ENCODE peak calls at places on chromosomes 12 and 14, in four cellular contexts. L is cardiac fibroblast, Q is activated B cell treated with CpG ODN at 0.5 μM for 24 hours, G is IMR-90. I is an unnamed sample.
A peak's percentile ranks its signal among the peaks of the same experiment; 100 is the strongest.

GRCh38 chr12:122964439-122965257 is 1.6 kb downstream of the ABCB9 start:
- DNase-seq in G (no peak), L (no peak), Q (no peak), I (no peak)

GRCh38 chr14:79253576-79253975 is 957.7 kb downstream of the DIO2 start:
- DNase-seq in L (no peak), G (no peak), Q (no peak), I (no peak)

GRCh38 chr14:64387232-64387737 is 868 bp upstream of the MTHFD1 start:
- DNase-seq in L (peak; percentile 30), Q (no peak), G (peak; percentile 19), I (peak; percentile 68)

GRCh38 chr14:25259470-25259869 is 209.5 kb upstream of the STXBP6 start:
- DNase-seq in G (no peak), L (no peak), Q (no peak), I (no peak)

GRCh38 chr12:80313184-80313583 is 130.9 kb upstream of the PTPRQ start:
- DNase-seq in L (peak; percentile 12), G (no peak), Q (no peak), I (no peak)

GRCh38 chr14:50714452-50715073 is 46.5 kb upstream of the SAV1 start:
- DNase-seq in L (peak; percentile 63), Q (no peak), G (peak; percentile 38), I (no peak)

GRCh38 chr12:2691340-2692111 is 103.2 kb upstream of the FKBP4 start:
- DNase-seq in G (no peak), Q (peak; percentile 31), L (no peak), I (peak; percentile 71)

GRCh38 chr12:124786065-124786964 is 77.3 kb downstream of the SCARB1 start:
- DNase-seq in G (peak; percentile 91), L (peak; percentile 94), Q (no peak), I (peak; percentile 85)

GRCh38 chr14:52918486-52918885 is 32.4 kb downstream of the FERMT2 start:
- DNase-seq in Q (no peak), G (peak; percentile 81), L (peak; percentile 66), I (no peak)

GRCh38 chr14:70188292-70188607 is 501 bp downstream of the SLC8A3 start:
- DNase-seq in Q (peak; percentile 26), L (peak; percentile 2), G (no peak), I (no peak)

GRCh38 chr12:55072093-55072492 is 52.3 kb downstream of the NEUROD4 start:
- DNase-seq in L (peak; percentile 26), G (no peak), Q (peak; percentile 42), I (no peak)

GRCh38 chr14:104144911-104145825 is 6.8 kb downstream of the KIF26A start:
- DNase-seq in L (no peak), Q (peak; percentile 14), G (no peak), I (no peak)

GRCh38 chr12:122473543-122474323 is 27.0 kb downstream of the ZCCHC8 start:
- DNase-seq in L (peak; percentile 39), G (peak; percentile 49), Q (no peak), I (peak; percentile 44)

GRCh38 chr12:75714462-75715322 is 203.3 kb upstream of the KRR1 start:
- DNase-seq in G (peak; percentile 16), Q (no peak), L (no peak), I (no peak)

GRCh38 chr14:100893760-100894159 is 9.8 kb downstream of the RTL1 start:
- DNase-seq in L (no peak), Q (no peak), G (no peak), I (peak; percentile 34)

GRCh38 chr12:110244372-110244771 is 36.7 kb upstream of the ATP2A2 start:
- DNase-seq in G (no peak), L (no peak), Q (no peak), I (no peak)

GRCh38 chr14:44846232-44846824 is 115.4 kb downstream of the KLHL28 start:
- DNase-seq in Q (no peak), G (peak; percentile 55), L (peak; percentile 67), I (no peak)

GRCh38 chr12:75933136-75933535 is 98.4 kb downstream of the PHLDA1 start:
- DNase-seq in Q (no peak), L (peak; percentile 89), G (peak; percentile 96), I (no peak)

GRCh38 chr14:27205036-27205435 is 607.2 kb upstream of the NOVA1 start:
- DNase-seq in Q (no peak), G (no peak), L (no peak), I (no peak)

GRCh38 chr14:99077076-99077843 is 194.7 kb downstream of the BCL11B start:
- DNase-seq in Q (no peak), G (no peak), L (no peak), I (peak; percentile 15)

GRCh38 chr12:78759387-78759786 is 105.2 kb upstream of the SYT1 start:
- DNase-seq in L (peak; percentile 86), Q (no peak), G (peak; percentile 68), I (no peak)

GRCh38 chr12:116714175-116714574 is 23.7 kb downstream of the SPRING1 start:
- DNase-seq in L (no peak), Q (no peak), G (no peak), I (no peak)

GRCh38 chr14:68088463-68088862 is 268.9 kb downstream of the RAD51B start:
- DNase-seq in Q (no peak), G (peak; percentile 36), L (peak; percentile 49), I (no peak)

GRCh38 chr12:87491598-87491997 is 537.6 kb downstream of the C12orf50 start:
- DNase-seq in G (no peak), Q (no peak), L (no peak), I (no peak)

GRCh38 chr12:104672096-104672445 is 215.3 kb downstream of the CHST11 start:
- DNase-seq in L (no peak), G (no peak), Q (no peak), I (no peak)

GRCh38 chr12:5432011-5432400 is at the start of gene NTF3:
- DNase-seq in Q (no peak), L (peak; percentile 40), G (peak; percentile 76), I (no peak)

GRCh38 chr14:42884100-42884499 is 1277.4 kb downstream of the LRFN5 start:
- DNase-seq in G (peak; percentile 93), L (peak; percentile 76), Q (no peak), I (no peak)

DNA sequence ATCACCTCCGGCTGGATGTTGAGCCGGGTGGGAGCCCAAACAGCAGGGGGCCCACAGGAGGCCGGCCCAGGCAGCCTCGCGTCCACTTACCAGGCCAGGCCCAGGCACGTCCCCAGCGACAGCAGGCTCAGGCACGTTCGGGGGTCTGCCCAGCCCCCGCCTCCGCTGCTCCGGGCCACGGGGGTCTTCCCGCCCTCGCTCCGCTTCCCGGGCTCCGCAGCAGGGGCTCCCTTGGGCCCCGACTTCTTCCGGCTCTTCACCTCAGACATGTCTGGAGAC is 216 bp downstream of the IKBIP start:
- DNase-seq in L (no peak), G (no peak), Q (no peak), I (peak; percentile 79)
- TF ChIP-seq CTCF in L (no peak), G (peak; percentile 15), Q (no peak), I (peak; percentile 43)

GRCh38 chr14:90995785-90996184 is 64.7 kb downstream of the RPS6KA5 start:
- DNase-seq in L (no peak), G (no peak), Q (no peak), I (no peak)
- TF ChIP-seq CTCF in L (no peak), G (no peak), Q (no peak), I (no peak)

GRCh38 chr14:95510804-95511203 is 5.6 kb downstream of the SYNE3 start:
- DNase-seq in Q (no peak), L (no peak), G (no peak), I (no peak)
- TF ChIP-seq CTCF in Q (no peak), L (no peak), G (no peak), I (no peak)

GRCh38 chr14:55508676-55509075 is 68.3 kb upstream of the TBPL2 start:
- DNase-seq in G (no peak), L (no peak), Q (no peak), I (no peak)
- TF ChIP-seq CTCF in G (no peak), L (no peak), Q (no peak), I (no peak)

DNA sequence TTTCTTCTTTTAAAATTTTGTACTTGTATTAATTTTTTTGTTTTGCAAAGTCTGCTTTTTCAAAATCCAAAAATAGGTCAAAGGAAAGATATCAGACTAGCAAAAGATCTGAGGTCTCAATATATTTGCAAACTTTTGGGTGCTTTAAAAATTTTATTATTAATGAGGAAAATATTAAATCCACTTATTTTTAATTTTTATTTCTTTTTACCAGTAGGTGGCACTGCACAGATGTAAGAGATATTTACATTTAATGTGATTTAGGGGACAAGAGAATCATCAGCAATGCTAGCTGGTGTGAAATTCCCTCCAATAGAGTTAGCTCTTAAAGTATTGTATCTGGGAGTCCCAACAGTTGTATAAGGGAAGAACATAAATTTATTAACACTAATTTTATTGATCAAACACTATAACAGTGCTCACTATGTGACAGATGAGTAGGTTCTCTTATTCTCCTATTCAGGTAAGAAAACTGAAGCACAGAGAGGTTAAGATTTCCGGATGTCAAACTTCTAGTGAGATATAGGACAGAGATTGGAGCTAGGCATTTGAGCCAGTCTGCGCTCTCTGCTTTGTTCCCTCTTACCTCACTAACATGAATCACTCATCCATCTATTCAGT is 30.5 kb downstream of the ALX1 start:
- DNase-seq in L (peak; percentile 35), G (peak; percentile 1), Q (no peak), I (no peak)
- TF ChIP-seq CTCF in L (peak; percentile 5), G (peak; percentile 35), Q (no peak), I (peak; percentile 76)

GRCh38 chr12:107522692-107523477 is 162.7 kb upstream of the PWP1 start:
- DNase-seq in G (no peak), Q (no peak), L (no peak), I (peak; percentile 31)
- TF ChIP-seq CTCF in G (peak; percentile 11), Q (no peak), L (peak; percentile 30), I (peak; percentile 53)

DNA sequence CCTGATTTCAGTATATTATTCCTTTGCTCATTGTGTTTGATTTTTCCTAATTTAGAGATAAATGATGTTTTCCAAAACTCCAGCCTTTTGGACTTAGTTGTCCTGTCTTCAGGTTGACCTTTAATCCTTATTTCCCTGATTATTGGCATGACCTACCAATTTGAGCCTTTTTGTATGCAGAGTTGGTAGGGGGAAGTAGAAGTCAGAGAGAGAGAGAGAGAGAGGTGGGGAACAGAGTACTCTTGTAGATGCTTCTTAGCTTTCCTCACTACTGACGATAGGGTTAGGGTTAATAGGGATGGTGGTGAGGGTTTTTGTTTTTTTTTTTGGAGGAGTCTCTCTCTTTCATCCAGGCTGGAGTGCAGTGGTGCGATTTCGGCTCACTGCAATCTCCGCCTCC is 38.6 kb downstream of the TBC1D15 start:
- DNase-seq in Q (no peak), G (no peak), L (no peak), I (no peak)
- TF ChIP-seq CTCF in Q (no peak), G (no peak), L (no peak), I (no peak)

GRCh38 chr12:121365416-121366062 is 13.3 kb upstream of the ANAPC5 start:
- DNase-seq in L (no peak), Q (no peak), G (peak; percentile 13), I (no peak)
- TF ChIP-seq CTCF in L (no peak), Q (no peak), G (no peak), I (no peak)

DNA sequence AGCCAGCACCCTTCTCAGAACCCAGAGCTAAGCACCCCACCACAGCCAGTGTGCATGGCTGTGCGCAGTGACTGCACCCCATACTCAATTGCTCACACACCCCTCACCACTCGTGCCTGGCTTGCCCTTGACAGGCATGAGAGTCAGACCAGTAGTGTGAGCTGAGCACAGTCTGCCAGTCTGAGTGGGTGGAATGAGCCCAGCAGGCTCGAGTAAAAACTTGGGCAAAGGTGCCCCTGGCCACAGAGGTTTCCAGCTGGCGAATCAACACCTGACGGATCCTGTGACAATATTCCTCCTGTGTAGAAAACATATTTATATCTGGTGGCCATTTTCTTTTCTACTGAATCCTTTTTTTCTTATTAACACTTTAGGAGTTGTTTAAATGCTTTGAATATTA is 202.5 kb downstream of the TMEM117 start:
- DNase-seq in Q (no peak), L (no peak), G (no peak), I (no peak)
- TF ChIP-seq CTCF in Q (no peak), L (no peak), G (no peak), I (no peak)

GRCh38 chr14:102982852-102983470 is 60.5 kb downstream of the AMN start:
- DNase-seq in Q (no peak), L (no peak), G (no peak), I (no peak)
- TF ChIP-seq CTCF in Q (no peak), L (no peak), G (no peak), I (peak; percentile 16)